ENCODE peak calls at places on chromosomes 11 and 22, in ten cellular contexts. N is K562, G is fibroblast of mammary gland, W is heart right ventricle, V is tibial artery, R is coronary artery, I is hepatocyte, E is lung, T is astrocyte of the spinal cord, M is Caco-2. O is an unnamed sample.

GRCh38 chr22:26949193-26949592 is 291.8 kb downstream of the MIAT start:
- DNase-seq in W (no peak), E (no peak), T (no peak), V (no peak), I (peak), N (peak), R (no peak), M (peak), G (peak), O (no peak)

GRCh38 chr11:43923327-43924111 is 18.9 kb upstream of the C11orf96 start:
- DNase-seq in R (peak), I (peak), T (peak), E (no peak), N (no peak), M (peak), V (peak), W (peak), G (peak), O (no peak)

GRCh38 chr11:12842933-12843636 is 166.0 kb upstream of the RASSF10 start:
- DNase-seq in R (no peak), N (peak), V (no peak), G (peak), W (no peak), I (peak), E (no peak), T (peak), M (no peak), O (peak)

GRCh38 chr11:16561150-16561549 is 177.3 kb upstream of the C11orf58 start:
- DNase-seq in G (no peak), T (no peak), M (peak), E (no peak), W (no peak), I (no peak), V (no peak), R (no peak), N (no peak), O (no peak)

GRCh38 chr11:14288189-14288935 is 70.6 kb downstream of the RRAS2 start:
- DNase-seq in V (no peak), T (peak), I (no peak), E (no peak), G (peak), R (no peak), W (no peak), M (no peak), N (no peak), O (peak)

GRCh38 chr11:96332236-96332761 is 10.7 kb downstream of the MAML2 start:
- DNase-seq in N (no peak), E (no peak), M (no peak), W (no peak), T (no peak), R (no peak), I (no peak), V (no peak), G (no peak), O (no peak)

GRCh38 chr22:40021401-40022000 is 26.7 kb downstream of the FAM83F start:
- DNase-seq in I (no peak), R (no peak), G (no peak), W (no peak), M (no peak), N (no peak), V (no peak), E (no peak), T (no peak), O (no peak)

GRCh38 chr11:83162377-83162776 is 5.4 kb downstream of the PCF11 start:
- DNase-seq in E (no peak), I (no peak), V (no peak), T (no peak), W (no peak), G (peak), M (no peak), R (no peak), N (no peak), O (peak)

GRCh38 chr11:24239016-24239720 is 257.7 kb upstream of the LUZP2 start:
- DNase-seq in I (no peak), N (no peak), E (no peak), T (peak), V (no peak), R (no peak), M (no peak), W (no peak), G (peak), O (peak)

GRCh38 chr11:33970984-33971466 is 79.1 kb upstream of the LMO2 start:
- DNase-seq in I (peak), M (peak), V (no peak), E (peak), G (peak), R (no peak), N (peak), T (peak), W (no peak), O (peak)

GRCh38 chr11:70859180-70859579 is 393.2 kb downstream of the SHANK2 start:
- DNase-seq in I (no peak), G (no peak), N (no peak), T (no peak), V (no peak), R (no peak), M (no peak), W (no peak), E (no peak), O (no peak)

GRCh38 chr11:130413383-130414106 is 14.9 kb downstream of the ADAMTS8 start:
- DNase-seq in M (no peak), G (peak), E (no peak), T (peak), N (no peak), I (no peak), R (no peak), V (peak), W (no peak), O (peak)

GRCh38 chr11:103619938-103620337 is 416.5 kb upstream of the DDI1 start:
- DNase-seq in N (no peak), V (no peak), W (no peak), G (peak), I (no peak), T (no peak), M (no peak), E (no peak), R (no peak), O (no peak)

GRCh38 chr11:130522284-130522961 is 74.0 kb downstream of the ADAMTS15 start:
- DNase-seq in M (peak), W (peak), I (peak), N (peak), G (peak), E (peak), R (peak), T (peak), V (peak), O (peak)

GRCh38 chr22:24521791-24522245 is 26.7 kb downstream of the UPB1 start:
- DNase-seq in I (peak), E (peak), N (no peak), W (no peak), M (peak), T (peak), G (peak), R (no peak), V (no peak), O (peak)
- TF ChIP-seq CTCF in I (peak), E (peak), N (peak), W (peak), M (peak), T (peak), G (peak), R (peak), V (peak), O (peak)

GRCh38 chr22:45319319-45319675 is 9.6 kb downstream of the FAM118A start:
- DNase-seq in T (peak), E (no peak), N (no peak), I (peak), W (peak), R (no peak), G (peak), M (no peak), V (no peak), O (peak)
- H3K4me3 ChIP-seq in T (no peak), E (no peak), N (no peak), I (no peak), W (no peak), R (no peak), G (no peak), M (no peak), V (no peak), O (no peak)

GRCh38 chr22:49977578-49977977 is 17.0 kb downstream of the PIM3 start:
- DNase-seq in I (no peak), N (no peak), V (peak), T (no peak), E (no peak), R (no peak), G (no peak), M (no peak), W (no peak), O (no peak)

GRCh38 chr22:49986325-49986724 is 25.8 kb downstream of the PIM3 start:
- DNase-seq in T (no peak), W (no peak), V (no peak), I (no peak), E (no peak), R (no peak), N (no peak), G (no peak), M (no peak), O (no peak)

GRCh38 chr22:49979587-49980264 is 19.2 kb downstream of the PIM3 start:
- DNase-seq in E (no peak), G (peak), V (peak), T (peak), W (no peak), R (no peak), M (peak), N (peak), I (peak), O (no peak)

GRCh38 chr22:49983148-49984042 is 22.8 kb downstream of the PIM3 start:
- DNase-seq in E (no peak), G (no peak), V (peak), I (peak), W (no peak), N (no peak), R (no peak), T (no peak), M (peak), O (no peak)
- TF ChIP-seq CTCF in E (no peak), G (peak), V (no peak), I (peak), W (peak), N (no peak), R (no peak), T (peak), M (peak), O (peak)

GRCh38 chr11:62540804-62541671 is 5.6 kb downstream of the AHNAK start:
- DNase-seq in R (no peak), N (no peak), E (no peak), G (peak), T (no peak), I (no peak), V (peak), M (no peak), W (peak), O (no peak)
- H3K4me3 ChIP-seq in R (peak), N (no peak), E (no peak), G (peak), T (peak), I (no peak), V (peak), M (no peak), W (peak), O (peak)

GRCh38 chr22:50141891-50142363 is 28.6 kb upstream of the PANX2 start:
- DNase-seq in G (no peak), V (no peak), T (no peak), M (peak), E (no peak), W (no peak), N (no peak), I (no peak), R (peak), O (no peak)
- TF ChIP-seq CTCF in G (no peak), V (no peak), T (peak), M (peak), E (no peak), W (no peak), N (peak), I (peak), R (no peak), O (peak)

GRCh38 chr11:1285876-1286275 is 23.6 kb downstream of the TOLLIP start:
- DNase-seq in R (no peak), M (no peak), W (no peak), V (no peak), G (no peak), N (no peak), E (no peak), T (no peak), I (no peak), O (no peak)
- H3K4me3 ChIP-seq in R (no peak), M (no peak), W (no peak), V (no peak), G (no peak), N (no peak), E (no peak), T (no peak), I (no peak), O (no peak)

GRCh38 chr11:64285885-64286800 is 495 bp downstream of the GPR137 start:
- DNase-seq in I (no peak), G (no peak), N (no peak), E (no peak), M (peak), R (no peak), W (no peak), T (no peak), V (no peak), O (no peak)
- TF ChIP-seq CTCF in I (no peak), G (no peak), N (no peak), E (no peak), M (no peak), R (no peak), W (no peak), T (no peak), V (no peak), O (no peak)

DNA sequence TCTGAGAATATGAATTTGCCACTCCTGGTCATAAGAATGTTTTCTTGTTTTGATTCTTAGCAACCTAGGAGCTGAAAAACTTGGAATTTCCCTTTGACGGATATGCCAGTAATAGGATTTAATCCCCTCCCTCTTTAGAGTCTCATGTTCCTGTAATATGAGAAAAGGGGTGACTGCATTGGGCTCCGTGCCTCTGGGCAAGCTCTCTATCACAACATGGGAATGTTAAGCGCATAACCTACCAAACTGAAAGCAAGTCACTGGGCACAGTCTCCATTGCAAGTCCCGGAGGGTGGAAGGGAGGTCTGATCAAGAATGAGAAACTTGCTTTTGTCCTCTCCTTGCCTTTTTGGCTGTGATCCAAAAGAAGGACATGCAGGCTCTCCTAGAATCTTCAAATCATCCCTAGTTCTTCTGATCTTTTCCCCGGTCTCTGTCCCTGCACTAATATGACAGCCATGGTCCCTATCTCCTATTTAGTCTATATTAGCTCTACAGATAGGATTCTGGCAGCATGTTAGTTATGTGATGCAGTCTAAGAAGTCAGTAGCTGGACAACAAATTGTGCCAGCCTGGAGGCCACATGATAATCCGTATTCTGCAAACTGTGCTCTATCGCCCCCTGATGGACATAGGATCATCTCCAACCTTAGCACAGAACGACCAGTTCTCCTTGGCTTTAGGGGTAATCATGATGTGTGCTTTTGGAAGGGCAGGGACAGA is 11.7 kb downstream of the OR10D3 start:
- DNase-seq in V (peak), G (peak), W (no peak), E (peak), T (peak), I (peak), R (no peak), N (peak), M (peak), O (peak)
- H3K4me3 ChIP-seq in V (no peak), G (no peak), W (no peak), E (no peak), T (no peak), I (no peak), R (peak), N (no peak), M (no peak), O (no peak)

GRCh38 chr11:67576742-67577475 is 6.7 kb upstream of the GSTP1 start:
- DNase-seq in E (no peak), V (no peak), M (peak), G (no peak), W (no peak), R (no peak), N (peak), I (no peak), T (no peak), O (no peak)
- TF ChIP-seq CTCF in E (no peak), V (no peak), M (no peak), G (no peak), W (no peak), R (no peak), N (peak), I (no peak), T (no peak), O (no peak)

GRCh38 chr11:72014761-72015320 is 16.1 kb downstream of the IL18BP start:
- DNase-seq in G (no peak), M (no peak), E (no peak), R (peak), V (no peak), N (no peak), I (no peak), W (no peak), T (no peak), O (no peak)

GRCh38 chr11:72012897-72013721 is 14.4 kb downstream of the IL18BP start:
- DNase-seq in M (no peak), I (no peak), G (peak), E (peak), N (no peak), V (peak), R (peak), W (peak), T (peak), O (peak)

GRCh38 chr11:72012091-72012630 is 13.5 kb downstream of the IL18BP start:
- DNase-seq in G (no peak), W (no peak), V (no peak), M (no peak), I (no peak), N (no peak), R (peak), T (no peak), E (no peak), O (no peak)

GRCh38 chr11:72015511-72016061 is 16.9 kb downstream of the IL18BP start:
- DNase-seq in R (peak), G (peak), M (peak), I (peak), W (no peak), V (no peak), T (peak), N (no peak), E (no peak), O (no peak)

DNA sequence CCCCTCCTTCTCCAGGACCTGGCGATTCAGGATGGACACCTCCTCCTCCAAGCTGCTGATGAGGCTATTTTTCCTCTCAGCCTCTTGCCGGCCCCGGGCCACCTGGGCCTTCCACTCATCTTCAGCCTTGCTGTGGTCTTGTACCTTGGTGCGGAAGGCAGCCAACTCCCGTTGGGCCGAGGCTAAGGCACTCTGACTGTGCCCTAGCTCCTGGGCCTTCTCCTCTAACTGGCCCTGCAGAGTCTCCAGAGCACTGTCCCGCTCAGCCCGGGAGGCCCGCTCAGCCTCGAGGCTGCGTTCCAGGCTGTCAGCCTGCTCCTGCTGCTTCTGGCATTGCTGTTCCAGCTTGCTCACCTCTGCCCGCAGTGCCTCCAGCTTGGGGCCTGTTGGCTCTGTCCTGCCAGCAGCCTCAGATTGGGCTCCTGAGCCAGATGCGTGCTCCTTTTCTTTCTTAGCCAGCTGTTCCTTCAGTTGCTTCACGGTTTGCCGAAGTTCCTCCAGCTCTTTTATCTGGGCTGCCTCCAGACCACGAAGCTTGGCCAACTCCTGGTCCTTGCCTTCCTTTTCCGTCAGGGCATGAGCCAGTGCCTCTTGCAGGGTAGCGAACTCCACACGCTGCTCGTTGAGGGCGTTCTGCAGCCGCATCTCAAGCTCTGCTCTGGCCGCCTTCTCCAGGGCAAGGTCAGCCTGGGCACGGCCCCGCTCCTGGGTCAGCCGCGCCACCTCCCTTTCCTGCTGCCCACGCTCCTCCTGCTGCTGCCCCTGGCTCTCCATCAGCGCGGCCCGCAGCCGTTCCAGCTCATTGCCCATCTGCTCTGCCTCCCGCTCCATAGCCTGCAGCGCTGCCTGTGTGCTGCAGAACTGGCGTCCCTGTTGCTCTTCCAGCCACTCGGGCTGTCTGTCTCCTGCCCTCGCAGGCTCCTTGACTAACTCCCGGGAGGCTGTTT is 15.3 kb downstream of the IL18BP start:
- DNase-seq in I (no peak), E (no peak), M (no peak), R (peak), N (no peak), G (peak), V (peak), W (no peak), T (peak), O (peak)
- H3K4me3 ChIP-seq in I (no peak), E (no peak), M (no peak), R (no peak), N (no peak), G (no peak), V (no peak), W (no peak), T (no peak), O (no peak)

O was measured in astrocyte of the cerebellum.